ENCODE peak calls at places on chromosomes 3 and 15, in five cellular contexts. D is T-helper 17 cell; V is naive thymus-derived CD4-positive, alpha-beta T cell; G is HEK293T; Q is iris pigment epithelial cell. U is an unnamed sample.

GRCh38 chr3:35789039-35789438 is 149.7 kb downstream of the ARPP21 start:
- DNase-seq in D (no peak), V (no peak), G (no peak), Q (no peak), U (no peak)

GRCh38 chr3:157147099-157147803 is 12.7 kb downstream of the CCNL1 start:
- DNase-seq in D (no peak), V (no peak), G (no peak), Q (no peak), U (no peak)

GRCh38 chr3:192867645-192868044 is 50.0 kb downstream of the MB21D2 start:
- DNase-seq in D (no peak), V (no peak), G (no peak), Q (no peak), U (no peak)

GRCh38 chr3:101571028-101571895 is 2.7 kb upstream of the PCNP start:
- DNase-seq in D (no peak), V (peak; percentile 60), G (no peak), Q (peak; percentile 24), U (peak; percentile 38)

GRCh38 chr3:16993227-16993626 is 108.5 kb downstream of the PLCL2 start:
- DNase-seq in D (no peak), V (no peak), G (no peak), Q (peak; percentile 78), U (no peak)

GRCh38 chr15:100008258-100008657 is 275.0 kb upstream of the LYSMD4 start:
- DNase-seq in D (no peak), V (no peak), G (no peak), Q (no peak), U (no peak)

GRCh38 chr3:155664922-155665695 is 79.8 kb downstream of the PLCH1 start:
- DNase-seq in D (no peak), V (no peak), G (no peak), Q (peak; percentile 91), U (no peak)

GRCh38 chr3:57164217-57164605 is 942 bp downstream of the IL17RD start:
- DNase-seq in D (no peak), V (no peak), G (no peak), Q (peak; percentile 30), U (peak; percentile 10)

GRCh38 chr15:68427366-68427765 is 4.6 kb downstream of the ITGA11 start:
- DNase-seq in D (no peak), V (no peak), G (no peak), Q (no peak), U (no peak)

GRCh38 chr15:31439328-31439727 is 112.7 kb downstream of the KLF13 start:
- DNase-seq in D (no peak), V (no peak), G (no peak), Q (no peak), U (no peak)

GRCh38 chr3:111616417-111617105 is 21.4 kb upstream of the ZBED2 start:
- DNase-seq in D (no peak), V (peak; percentile 67), G (no peak), Q (peak; percentile 36), U (peak; percentile 51)

GRCh38 chr3:39254806-39255449 is 24.9 kb downstream of the CX3CR1 start:
- DNase-seq in D (no peak), V (no peak), G (no peak), Q (peak; percentile 17), U (no peak)

GRCh38 chr3:115448856-115449255 is 174.5 kb upstream of the GAP43 start:
- DNase-seq in D (no peak), V (no peak), G (no peak), Q (peak; percentile 11), U (no peak)

GRCh38 chr3:11567516-11568467 is 75.9 kb downstream of the VGLL4 start:
- DNase-seq in D (no peak), V (no peak), G (no peak), Q (peak; percentile 75), U (no peak)

GRCh38 chr3:134776518-134776917 is 18.5 kb upstream of the EPHB1 start:
- DNase-seq in D (no peak), V (no peak), G (no peak), Q (no peak), U (no peak)

GRCh38 chr3:123397050-123397590 is 51.8 kb downstream of the ADCY5 start:
- DNase-seq in D (no peak), V (no peak), G (no peak), Q (no peak), U (no peak)

GRCh38 chr3:87132801-87133200 is 94.3 kb upstream of the CHMP2B start:
- DNase-seq in D (no peak), V (no peak), G (no peak), Q (peak; percentile 24), U (no peak)

GRCh38 chr3:111484666-111485065 is 57.3 kb upstream of the CD96 start:
- DNase-seq in D (no peak), V (no peak), G (no peak), Q (peak; percentile 30), U (no peak)

GRCh38 chr15:96135166-96136093 is 195.1 kb upstream of the NR2F2 start:
- DNase-seq in D (no peak), V (no peak), G (no peak), Q (no peak), U (no peak)

GRCh38 chr15:66909381-66909890 is 156.0 kb upstream of the SMAD3 start:
- DNase-seq in D (no peak), V (no peak), G (no peak), Q (no peak), U (no peak)

GRCh38 chr3:48695113-48695753 is 9.5 kb upstream of the NCKIPSD start:
- DNase-seq in D (no peak), V (no peak), G (no peak), Q (peak; percentile 82), U (no peak)

GRCh38 chr3:194806991-194807685 is 121.5 kb downstream of the FAM43A start:
- DNase-seq in D (no peak), V (no peak), G (no peak), Q (peak; percentile 69), U (no peak)

GRCh38 chr3:45437388-45437787 is 49.0 kb downstream of the LARS2 start:
- DNase-seq in D (no peak), V (no peak), G (no peak), Q (peak; percentile 10), U (no peak)

GRCh38 chr3:55162031-55162784 is 234.3 kb upstream of the LRTM1 start:
- DNase-seq in D (no peak), V (no peak), G (no peak), Q (peak; percentile 88), U (no peak)

GRCh38 chr3:87625911-87626310 is 349.5 kb upstream of the POU1F1 start:
- DNase-seq in D (no peak), V (no peak), G (no peak), Q (no peak), U (no peak)

GRCh38 chr3:156469456-156469855 is 85.5 kb downstream of the SSR3 start:
- DNase-seq in D (no peak), V (no peak), G (no peak), Q (no peak), U (no peak)

GRCh38 chr3:183253961-183254815 is 1.1 kb downstream of the B3GNT5 start:
- DNase-seq in D (no peak), V (peak; percentile 22), G (peak; percentile 22), Q (peak; percentile 32), U (peak; percentile 62)

GRCh38 chr3:51796859-51797258 is 17.8 kb upstream of the IQCF6 start:
- DNase-seq in D (no peak), V (no peak), G (no peak), Q (no peak), U (peak; percentile 76)

GRCh38 chr3:5005367-5005766 is 26.1 kb downstream of the BHLHE40 start:
- DNase-seq in D (no peak), V (no peak), G (no peak), Q (no peak), U (no peak)

GRCh38 chr15:79769081-79769481 is 127.7 kb downstream of the MTHFS start:
- DNase-seq in D (no peak), V (peak; percentile 2), G (no peak), Q (peak; percentile 7), U (no peak)

U was measured in stimulated activated effector memory CD8-positive, alpha-beta T cell treated with anti-CD3 and anti-CD28 coated beads, Interleukin-12 subunit alpha, Interleukin-12 subunit beta, amount 100 ng/mL, for 72 hours.